ENCODE peak calls at places on chromosomes 6 and 20, in five cellular contexts. O is neuronal stem cell, G is mammary epithelial cell, I is astrocyte, T is colonic mucosa. X is an unnamed sample.

GRCh38 chr20:62408055-62408454 is 970 bp upstream of the CABLES2 start:
- DNase-seq in I (no peak), G (no peak), O (no peak), T (no peak), X (no peak)

GRCh38 chr6:55679503-55679902 is 100.5 kb upstream of the HMGCLL1 start:
- DNase-seq in O (no peak), I (peak; percentile 30), T (no peak), G (no peak), X (no peak)

GRCh38 chr6:35011096-35012041 is 122.3 kb downstream of the ANKS1A start:
- DNase-seq in T (no peak), G (no peak), I (no peak), O (no peak), X (no peak)

GRCh38 chr20:14792915-14793314 is 455.5 kb upstream of the FLRT3 start:
- DNase-seq in I (no peak), T (no peak), O (no peak), G (no peak), X (no peak)

GRCh38 chr6:43308101-43308989 is at the start of gene CRIP3:
- DNase-seq in I (no peak), G (peak; percentile 40), T (peak; percentile 41), O (peak; percentile 48), X (peak; percentile 93)

GRCh38 chr20:58028123-58028522 is 200.3 kb downstream of the ANKRD60 start:
- DNase-seq in I (no peak), T (peak; percentile 55), G (no peak), O (no peak), X (peak; percentile 83)

GRCh38 chr6:20868397-20869185 is 334.3 kb downstream of the CDKAL1 start:
- DNase-seq in G (no peak), T (no peak), O (no peak), I (no peak), X (peak; percentile 80)

GRCh38 chr20:57440678-57441509 is 49.7 kb downstream of the RBM38 start:
- DNase-seq in G (no peak), I (no peak), T (peak; percentile 47), O (no peak), X (peak; percentile 71)

GRCh38 chr6:95846652-95847051 is 169.1 kb upstream of the FUT9 start:
- DNase-seq in G (no peak), I (no peak), T (no peak), O (no peak), X (no peak)

GRCh38 chr6:157898169-157898568 is 75.1 kb downstream of the SNX9 start:
- DNase-seq in I (no peak), T (no peak), O (no peak), G (no peak), X (no peak)

GRCh38 chr6:16089232-16089843 is 39.5 kb upstream of the MYLIP start:
- DNase-seq in I (no peak), G (peak; percentile 17), O (no peak), T (no peak), X (no peak)

GRCh38 chr6:119116712-119117281 is 38.3 kb upstream of the FAM184A start:
- DNase-seq in O (no peak), I (no peak), T (no peak), G (no peak), X (peak; percentile 69)

GRCh38 chr6:169589699-169590257 is 112.1 kb downstream of the WDR27 start:
- DNase-seq in G (peak; percentile 80), T (no peak), O (no peak), I (peak; percentile 89), X (no peak)

GRCh38 chr6:166626177-166627038 is 643 bp downstream of the RPS6KA2 start:
- DNase-seq in T (peak; percentile 30), I (no peak), G (peak; percentile 52), O (peak; percentile 17), X (peak; percentile 75)

GRCh38 chr6:168131464-168132415 is 52.7 kb upstream of the FRMD1 start:
- DNase-seq in O (no peak), I (no peak), G (no peak), T (peak; percentile 11), X (peak; percentile 80)

GRCh38 chr6:147507162-147508072 is 1.1 kb upstream of the SAMD5 start:
- DNase-seq in G (peak; percentile 23), T (peak; percentile 47), O (peak; percentile 30), I (no peak), X (peak; percentile 74)

GRCh38 chr6:4687989-4688947 is 87.9 kb upstream of the CDYL start:
- DNase-seq in G (peak; percentile 82), I (peak; percentile 72), T (no peak), O (no peak), X (no peak)

GRCh38 chr6:35489995-35490791 is 6.7 kb downstream of the TEAD3 start:
- DNase-seq in T (peak; percentile 59), I (peak; percentile 67), G (no peak), O (peak; percentile 76), X (peak; percentile 95)

GRCh38 chr6:41228616-41229015 is 467 bp downstream of the TREML4 start:
- DNase-seq in G (peak; percentile 17), T (no peak), I (no peak), O (no peak), X (peak; percentile 75)

GRCh38 chr20:61184194-61184593 is 67.9 kb upstream of the CDH4 start:
- DNase-seq in T (no peak), G (no peak), O (no peak), I (peak; percentile 34), X (no peak)

GRCh38 chr20:61185841-61186601 is 66.0 kb upstream of the CDH4 start:
- DNase-seq in I (peak; percentile 98), T (no peak), O (no peak), G (peak; percentile 86), X (no peak)

GRCh38 chr20:61186771-61187170 is 65.3 kb upstream of the CDH4 start:
- DNase-seq in T (no peak), I (peak; percentile 60), O (no peak), G (no peak), X (no peak)

GRCh38 chr20:61189534-61189933 is 62.5 kb upstream of the CDH4 start:
- DNase-seq in G (no peak), O (no peak), T (no peak), I (no peak), X (no peak)

DNA sequence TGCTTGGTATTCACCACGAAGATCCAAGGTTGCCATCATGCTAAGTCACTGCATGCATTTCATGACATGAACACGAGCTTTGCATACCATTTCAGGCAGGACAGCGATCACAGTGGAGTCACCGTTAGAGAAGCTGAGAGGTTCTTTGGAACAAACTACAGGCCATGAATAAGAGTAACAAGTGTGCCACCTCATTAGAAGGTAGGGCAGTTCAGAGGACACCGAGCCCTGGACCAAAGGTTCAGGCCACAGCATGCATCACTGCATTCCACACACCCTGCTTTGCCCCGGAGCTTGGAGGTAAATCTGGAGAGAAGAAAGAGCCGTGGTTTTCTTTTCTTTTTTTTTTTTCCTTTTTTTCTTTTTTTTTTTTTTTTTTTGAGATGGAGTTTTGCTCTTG is 66.9 kb upstream of the CDH4 start:
- DNase-seq in I (no peak), T (no peak), G (peak; percentile 43), O (no peak), X (no peak)
- H3K9ac ChIP-seq in I (no peak overlapping the region), T (no peak overlapping the region), G (no peak overlapping the region), O (no peak overlapping the region), X (no peak overlapping the region)

GRCh38 chr6:62707156-62707555 is 421.1 kb upstream of the KHDRBS2 start:
- DNase-seq in G (no peak), O (no peak), I (no peak), T (no peak), X (peak; percentile 70)
- H3K27me3 ChIP-seq in G (no peaks in the 10 kb centered on the region), O (no peaks in the 10 kb centered on the region), I (no peaks in the 10 kb centered on the region), T (no peaks in the 10 kb centered on the region), X (no peaks in the 10 kb centered on the region)

DNA sequence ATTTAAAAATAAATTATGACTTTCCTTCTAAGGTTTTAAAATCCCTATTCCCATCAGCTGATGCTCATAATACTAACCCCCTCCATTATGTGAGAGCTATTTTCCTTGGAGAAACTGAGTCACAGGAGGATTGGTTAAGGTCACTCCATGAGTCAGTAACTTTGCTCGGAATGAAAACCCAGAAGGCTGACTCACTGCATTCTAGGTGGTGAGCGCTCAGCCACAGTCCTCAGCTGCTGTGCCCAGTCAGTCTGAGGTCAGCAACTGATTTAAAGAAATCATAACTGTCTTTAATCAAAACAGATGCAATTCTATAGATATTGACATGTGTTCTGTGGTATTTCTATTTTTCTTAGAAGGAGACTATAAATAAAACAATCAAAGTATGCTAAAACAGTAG is 359.2 kb downstream of the GJA1 start:
- DNase-seq in I (peak; percentile 97), G (peak; percentile 88), T (no peak), O (no peak), X (no peak)
- H3K9ac ChIP-seq in I (peak overlapping the region; percentile 45), G (no peak overlapping the region), T (no peak overlapping the region), O (no peak overlapping the region), X (no peak overlapping the region)

GRCh38 chr20:23091741-23092408 is 5.8 kb upstream of the CD93 start:
- DNase-seq in T (no peak), O (no peak), G (no peak), I (no peak), X (no peak)

GRCh38 chr20:23093613-23094012 is 7.5 kb upstream of the CD93 start:
- DNase-seq in O (no peak), I (no peak), T (no peak), G (no peak), X (no peak)

GRCh38 chr20:23094213-23094896 is 8.2 kb upstream of the CD93 start:
- DNase-seq in O (no peak), G (no peak), T (no peak), I (no peak), X (no peak)

GRCh38 chr20:23092861-23093543 is 6.9 kb upstream of the CD93 start:
- DNase-seq in G (no peak), T (no peak), O (no peak), I (peak; percentile 2), X (no peak)

DNA sequence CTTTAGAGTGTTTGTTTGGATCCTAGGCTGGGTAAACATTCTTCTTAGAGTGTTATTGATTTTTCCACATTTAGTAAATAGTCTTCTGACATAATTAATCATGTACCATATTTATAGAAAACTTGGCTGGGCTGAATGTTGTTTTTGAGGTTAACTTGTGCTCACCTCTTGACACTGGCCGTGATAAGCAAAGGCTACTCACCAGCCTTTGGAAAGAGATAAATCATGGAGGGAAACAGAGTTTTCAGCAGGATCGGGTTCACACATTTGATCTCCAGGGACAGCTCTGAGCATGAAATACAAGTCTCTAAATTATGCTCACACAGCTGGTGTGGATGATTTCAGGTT is 6.3 kb upstream of the CD93 start:
- DNase-seq in I (peak; percentile 24), T (no peak), G (no peak), O (no peak), X (no peak)
- H3K27me3 ChIP-seq in I (peaks cover 7% of the 10 kb centered on the region), T (no peaks in the 10 kb centered on the region), G (no peaks in the 10 kb centered on the region), O (no peaks in the 10 kb centered on the region), X (no peaks in the 10 kb centered on the region)

GRCh38 chr6:107776415-107776814 is 47.7 kb downstream of the SCML4 start:
- DNase-seq in T (no peak), O (no peak), G (no peak), I (no peak), X (no peak)

GRCh38 chr6:107778242-107778641 is 45.9 kb downstream of the SCML4 start:
- DNase-seq in G (no peak), I (no peak), O (no peak), T (no peak), X (no peak)
- H3K9ac ChIP-seq in G (no peak overlapping the region), I (no peak overlapping the region), O (no peak overlapping the region), T (no peak overlapping the region), X (no peak overlapping the region)

DNA sequence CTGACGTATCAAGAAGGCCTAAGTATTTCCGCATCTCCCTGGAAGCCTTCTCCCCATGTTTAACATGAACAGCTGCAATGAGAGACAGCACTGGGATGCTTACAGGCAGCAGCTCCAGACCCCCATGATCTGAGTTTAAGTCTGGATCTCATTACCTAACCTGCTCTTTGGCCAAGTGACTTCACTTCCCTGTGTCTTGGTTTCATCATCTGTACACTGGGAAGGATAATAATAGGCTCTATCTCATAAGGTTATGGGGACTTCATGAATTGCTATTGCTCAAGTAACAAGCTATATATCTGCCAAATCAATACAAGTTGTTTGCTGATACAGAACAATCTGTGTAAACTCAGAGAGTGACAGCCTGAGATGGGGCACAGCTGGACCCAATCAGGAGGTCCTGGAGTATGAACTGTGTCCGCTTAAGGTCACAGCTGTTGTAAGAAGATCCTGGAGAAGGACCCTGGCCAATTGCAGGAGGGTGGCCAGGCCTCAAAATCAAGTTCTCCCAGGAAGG is 56.0 kb downstream of the TGM2 start:
- DNase-seq in G (no peak), T (peak; percentile 46), I (peak; percentile 52), O (no peak), X (peak; percentile 10)
- H3K27me3 ChIP-seq in G (no peaks in the 10 kb centered on the region), T (no peaks in the 10 kb centered on the region), I (no peaks in the 10 kb centered on the region), O (no peaks in the 10 kb centered on the region), X (no peaks in the 10 kb centered on the region)